ENCODE peak calls at places on chromosomes 1 and 21, in four cellular contexts. One of them, this sample, is unnamed.
A peak's percentile ranks its signal among the peaks of the same experiment; 100 is the strongest.

GRCh38 chr1:119920104-119920968 is 24.0 kb upstream of the ADAM30 start:
- DNase-seq in HepG2: no peak
- DNase-seq in H1: no peak
- DNase-seq in K562: peak; percentile 23
- DNase-seq in this sample: no peak

GRCh38 chr1:182752077-182752826 is 37.3 kb upstream of the NPL start:
- DNase-seq in HepG2: no peak
- DNase-seq in H1: no peak
- DNase-seq in K562: no peak
- DNase-seq in this sample: no peak

GRCh38 chr1:206907304-206907991 is 10.2 kb downstream of the IL24 start:
- DNase-seq in HepG2: peak; percentile 9
- DNase-seq in H1: no peak
- DNase-seq in K562: peak; percentile 84
- DNase-seq in this sample: no peak

GRCh38 chr1:235929216-235929615 is 62.5 kb upstream of the LYST start:
- DNase-seq in HepG2: no peak
- DNase-seq in H1: no peak
- DNase-seq in K562: no peak
- DNase-seq in this sample: no peak

GRCh38 chr1:32883973-32884372 is 2.3 kb upstream of the HPCA start:
- DNase-seq in HepG2: no peak
- DNase-seq in H1: no peak
- DNase-seq in K562: no peak
- DNase-seq in this sample: no peak

GRCh38 chr21:45109831-45110492 is 35.6 kb downstream of the ADARB1 start:
- DNase-seq in HepG2: no peak
- DNase-seq in H1: no peak
- DNase-seq in K562: peak; percentile 50
- DNase-seq in this sample: peak; percentile 56

GRCh38 chr21:26027696-26028095 is 142.9 kb downstream of the APP start:
- DNase-seq in HepG2: no peak
- DNase-seq in H1: no peak
- DNase-seq in K562: no peak
- DNase-seq in this sample: no peak

GRCh38 chr1:54003249-54003646 is 14.7 kb downstream of the LDLRAD1 start:
- DNase-seq in HepG2: no peak
- DNase-seq in H1: no peak
- DNase-seq in K562: no peak
- DNase-seq in this sample: no peak

GRCh38 chr1:230818411-230818810 is 49.9 kb downstream of the C1orf198 start:
- DNase-seq in HepG2: no peak
- DNase-seq in H1: no peak
- DNase-seq in K562: no peak
- DNase-seq in this sample: no peak

GRCh38 chr1:84749427-84749826 is 59.2 kb upstream of the SSX2IP start:
- DNase-seq in HepG2: no peak
- DNase-seq in H1: no peak
- DNase-seq in K562: no peak
- DNase-seq in this sample: no peak

GRCh38 chr1:31815752-31816484 is at the start of gene SPOCD1:
- DNase-seq in HepG2: peak; percentile 85
- DNase-seq in H1: peak; percentile 92
- DNase-seq in K562: peak; percentile 97
- DNase-seq in this sample: peak; percentile 78

GRCh38 chr1:58746757-58747156 is 37.1 kb downstream of the JUN start:
- DNase-seq in HepG2: no peak
- DNase-seq in H1: no peak
- DNase-seq in K562: no peak
- DNase-seq in this sample: peak; percentile 53

GRCh38 chr1:172533511-172534116 is 664 bp downstream of the SUCO start:
- DNase-seq in HepG2: peak; percentile 10
- DNase-seq in H1: no peak
- DNase-seq in K562: peak; percentile 62
- DNase-seq in this sample: peak; percentile 61

GRCh38 chr1:229693124-229693523 is 67.1 kb downstream of the URB2 start:
- DNase-seq in HepG2: no peak
- DNase-seq in H1: no peak
- DNase-seq in K562: no peak
- DNase-seq in this sample: no peak

GRCh38 chr1:29657816-29658215 is 421.5 kb downstream of the PTPRU start:
- DNase-seq in HepG2: no peak
- DNase-seq in H1: no peak
- DNase-seq in K562: no peak
- DNase-seq in this sample: no peak

GRCh38 chr21:19011448-19011847 is 607.9 kb upstream of the TMPRSS15 start:
- DNase-seq in HepG2: no peak
- DNase-seq in H1: no peak
- DNase-seq in K562: no peak
- DNase-seq in this sample: no peak

GRCh38 chr21:33029975-33030461 is 4.3 kb downstream of the OLIG2 start:
- DNase-seq in HepG2: no peak
- DNase-seq in H1: no peak
- DNase-seq in K562: no peak
- DNase-seq in this sample: no peak
- TF ChIP-seq EZH2 in HepG2: no peak
- TF ChIP-seq EZH2 in H1: peak; percentile 78
- TF ChIP-seq EZH2 in K562: no peak
- TF ChIP-seq EZH2 in this sample: peak; percentile 53

GRCh38 chr1:220431840-220432239 is 96.1 kb upstream of the MARK1 start:
- DNase-seq in HepG2: no peak
- DNase-seq in H1: no peak
- DNase-seq in K562: no peak
- DNase-seq in this sample: no peak

GRCh38 chr1:220425852-220426251 is 102.1 kb upstream of the MARK1 start:
- DNase-seq in HepG2: no peak
- DNase-seq in H1: no peak
- DNase-seq in K562: no peak
- DNase-seq in this sample: no peak

GRCh38 chr1:220430586-220430985 is 97.3 kb upstream of the MARK1 start:
- DNase-seq in HepG2: no peak
- DNase-seq in H1: no peak
- DNase-seq in K562: no peak
- DNase-seq in this sample: no peak

GRCh38 chr1:220430059-220430458 is 97.9 kb upstream of the MARK1 start:
- DNase-seq in HepG2: no peak
- DNase-seq in H1: no peak
- DNase-seq in K562: no peak
- DNase-seq in this sample: no peak

DNA sequence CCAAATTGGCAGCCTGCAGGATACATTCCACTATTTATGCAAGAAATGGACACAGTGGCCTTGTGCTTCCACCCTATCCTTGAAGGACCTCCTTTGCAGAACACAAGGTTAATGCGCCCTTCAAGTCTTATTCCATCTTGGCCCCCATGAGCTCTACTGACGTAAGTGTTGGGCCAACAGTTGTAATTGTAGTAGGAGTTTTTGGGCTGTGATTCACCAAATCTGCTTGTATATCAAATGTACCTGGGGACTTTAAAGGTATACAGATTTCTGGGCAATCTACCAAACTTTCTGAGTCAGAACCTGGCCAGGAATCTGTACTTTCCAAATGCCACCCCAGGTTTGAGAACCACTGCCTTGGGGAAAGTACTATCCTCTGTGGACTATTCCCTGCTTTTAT is 100.9 kb upstream of the MARK1 start:
- DNase-seq in HepG2: no peak
- DNase-seq in H1: no peak
- DNase-seq in K562: no peak
- DNase-seq in this sample: no peak
- TF ChIP-seq MAX in HepG2: no peak
- TF ChIP-seq MAX in H1: no peak
- TF ChIP-seq MAX in K562: no peak
- TF ChIP-seq MAX in this sample: no peak

DNA sequence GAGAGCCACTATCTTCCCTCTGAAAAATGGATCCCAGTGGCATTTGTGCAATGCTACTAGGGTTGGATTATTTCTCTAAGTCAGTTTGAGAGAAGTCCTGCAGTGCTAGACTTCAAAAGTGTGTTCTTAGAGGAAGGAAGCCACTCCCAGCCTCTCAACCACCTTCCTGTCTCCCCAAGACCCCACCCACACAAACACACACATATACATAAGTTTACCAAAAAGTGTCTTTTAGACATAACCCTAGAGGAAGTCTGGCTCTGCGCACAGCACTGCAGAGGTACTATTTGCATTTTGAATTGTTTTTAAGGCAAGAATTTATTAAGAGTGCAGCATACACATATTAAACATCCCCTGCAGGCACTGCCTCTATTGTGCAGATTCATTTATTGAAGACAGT is 127.3 kb downstream of the HHIPL2 start:
- DNase-seq in HepG2: no peak
- DNase-seq in H1: no peak
- DNase-seq in K562: no peak
- DNase-seq in this sample: no peak
- TF ChIP-seq JUN in HepG2: no peak
- TF ChIP-seq JUN in H1: no peak
- TF ChIP-seq JUN in K562: no peak
- TF ChIP-seq JUN in this sample: no peak

GRCh38 chr1:242162179-242162578 is 163.3 kb upstream of the MAP1LC3C start:
- DNase-seq in HepG2: no peak
- DNase-seq in H1: no peak
- DNase-seq in K562: no peak
- DNase-seq in this sample: no peak
- TF ChIP-seq EZH2 in HepG2: no peak
- TF ChIP-seq EZH2 in H1: no peak
- TF ChIP-seq EZH2 in K562: no peak
- TF ChIP-seq EZH2 in this sample: no peak

DNA sequence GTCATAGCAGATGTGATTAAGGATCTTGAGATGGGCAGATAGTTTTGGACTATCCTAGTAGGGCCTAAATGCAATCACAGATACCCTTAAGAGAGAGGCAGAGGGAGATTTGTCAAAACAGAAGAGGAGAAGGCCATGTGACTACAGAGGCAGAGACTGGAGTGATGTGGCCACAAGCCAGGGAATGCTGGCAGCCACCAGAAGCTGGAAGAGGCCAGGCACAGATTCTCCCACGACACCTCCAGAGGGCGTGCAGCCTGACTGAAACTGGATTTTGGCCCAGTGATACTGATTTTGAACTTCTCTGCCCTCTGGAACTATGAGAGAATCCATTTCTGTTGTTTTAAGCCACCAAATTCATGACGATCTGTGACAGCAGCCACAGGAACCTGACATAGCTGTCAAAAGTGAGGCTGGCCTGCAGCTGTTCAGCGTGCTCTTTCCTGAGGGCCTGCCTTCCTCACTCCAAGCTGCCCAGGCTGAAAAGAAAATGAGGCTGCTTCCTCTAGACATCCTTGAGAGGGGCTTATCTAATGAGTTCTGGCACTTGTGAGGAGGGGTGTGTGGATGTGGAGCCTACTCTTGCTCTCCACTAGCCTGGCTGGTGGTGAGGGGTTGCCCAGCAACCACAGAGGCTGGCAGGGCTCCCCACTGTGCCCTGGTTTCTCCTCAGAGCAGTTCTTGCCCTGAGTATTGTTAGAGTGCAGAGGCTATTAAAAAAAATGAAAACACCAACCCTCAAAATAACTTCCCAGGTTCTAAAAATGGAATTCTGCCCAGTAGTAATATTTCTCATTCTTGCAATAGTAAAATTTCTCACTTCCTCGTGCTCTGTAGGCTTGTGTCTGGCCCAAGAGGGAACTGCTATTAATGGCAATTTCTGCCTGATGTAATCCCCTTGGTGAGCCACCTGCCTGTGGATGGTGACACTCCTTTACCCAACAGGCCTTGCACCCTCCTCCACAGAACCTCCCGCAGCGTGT is 52.4 kb upstream of the EPS8L3 start:
- DNase-seq in HepG2: no peak
- DNase-seq in H1: no peak
- DNase-seq in K562: peak; percentile 5
- DNase-seq in this sample: no peak
- TF ChIP-seq MAX in HepG2: no peak
- TF ChIP-seq MAX in H1: no peak
- TF ChIP-seq MAX in K562: no peak
- TF ChIP-seq MAX in this sample: no peak

GRCh38 chr1:212607206-212607923 is 1.2 kb upstream of the ATF3 start:
- DNase-seq in HepG2: no peak
- DNase-seq in H1: no peak
- DNase-seq in K562: no peak
- DNase-seq in this sample: peak; percentile 24
- TF ChIP-seq JUN in HepG2: no peak
- TF ChIP-seq JUN in H1: no peak
- TF ChIP-seq JUN in K562: no peak
- TF ChIP-seq JUN in this sample: no peak

DNA sequence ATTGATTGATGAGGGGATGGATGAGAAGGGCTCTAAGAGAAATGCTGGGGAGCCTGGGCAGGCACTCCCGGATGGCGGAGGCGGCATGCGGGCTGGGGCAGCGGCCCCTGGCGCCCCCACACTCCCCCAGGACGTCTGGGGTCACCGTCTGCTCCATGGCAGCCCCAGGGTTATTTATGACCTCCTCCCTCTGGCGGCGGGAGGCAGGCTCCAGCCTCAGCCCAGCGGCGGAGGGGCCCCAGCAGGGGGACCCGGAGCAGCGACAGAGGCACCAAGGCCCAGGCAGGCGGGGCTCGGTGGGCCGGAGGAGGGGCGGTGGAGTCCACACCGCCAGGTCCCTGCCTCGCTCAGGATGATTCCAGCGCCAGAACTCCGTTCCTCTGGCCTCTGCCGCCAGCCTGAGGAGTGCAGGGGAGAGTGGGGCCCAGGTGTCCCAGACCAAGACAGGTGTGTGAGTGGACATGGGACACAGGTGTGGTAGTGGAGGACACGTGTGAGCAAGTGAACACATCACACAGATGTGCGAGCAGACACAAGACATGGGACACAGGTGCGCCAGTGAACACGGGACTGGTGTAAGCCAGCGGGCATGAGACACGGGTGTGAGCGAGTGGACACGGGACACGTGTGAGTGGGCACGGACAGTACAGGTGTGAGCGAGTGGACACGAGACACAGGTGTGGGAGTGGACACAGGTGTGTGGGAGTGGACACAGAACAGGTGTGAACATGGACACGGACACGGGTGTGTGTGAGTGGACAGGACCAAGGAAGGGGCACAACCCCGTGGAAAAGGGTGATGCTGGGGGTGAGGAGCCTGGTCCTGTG is 2.5 kb upstream of the SAMD11 start:
- DNase-seq in HepG2: peak; percentile 60
- DNase-seq in H1: peak; percentile 43
- DNase-seq in K562: peak; percentile 94
- DNase-seq in this sample: peak; percentile 56
- TF ChIP-seq EZH2 in HepG2: no peak
- TF ChIP-seq EZH2 in H1: peak; percentile 28
- TF ChIP-seq EZH2 in K562: no peak
- TF ChIP-seq EZH2 in this sample: no peak

DNA sequence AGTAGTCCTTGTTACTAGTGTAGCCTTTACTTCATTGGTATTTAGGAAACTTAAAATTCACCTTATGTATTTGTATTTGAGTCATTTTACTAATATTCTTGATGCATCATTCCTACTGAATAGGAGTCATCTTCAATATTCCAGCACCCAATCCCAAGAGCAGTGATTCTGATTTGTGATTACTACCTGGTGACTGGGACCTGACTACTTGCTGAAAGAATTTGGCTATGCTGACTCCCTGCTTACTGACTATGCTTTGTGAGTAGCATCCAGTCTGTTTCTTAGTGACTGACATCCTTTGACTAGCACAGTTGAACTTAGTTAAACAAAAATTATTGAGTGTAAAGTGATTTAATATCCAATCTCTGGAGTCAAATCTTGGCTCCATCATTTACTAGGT is 129.9 kb upstream of the NEGR1 start:
- DNase-seq in HepG2: no peak
- DNase-seq in H1: no peak
- DNase-seq in K562: no peak
- DNase-seq in this sample: no peak
- TF ChIP-seq MAX in HepG2: no peak
- TF ChIP-seq MAX in H1: no peak
- TF ChIP-seq MAX in K562: no peak
- TF ChIP-seq MAX in this sample: no peak

This sample was measured in endothelial cell of umbilical vein.